ENCODE peak calls at places on chromosomes 16 and 17, in ten cellular contexts. One of them, this sample, is unnamed.

GRCh38 chr17:36608794-36609497 is 7.6 kb downstream of the MRM1 start:
- DNase-seq in ovary: peak
- DNase-seq in epithelial cell of proximal tubule: no peak
- DNase-seq in epithelial cell of esophagus: peak
- DNase-seq in K562: peak
- DNase-seq in WTC11: peak
- DNase-seq in DND-41: no peak
- DNase-seq in body of pancreas: peak
- DNase-seq in fibroblast of lung: peak
- DNase-seq in BJ: no peak
- DNase-seq in this sample: peak

GRCh38 chr17:41617698-41618097 is 5.1 kb upstream of the KRT16 start:
- DNase-seq in epithelial cell of esophagus: peak
- DNase-seq in body of pancreas: no peak
- DNase-seq in ovary: no peak
- DNase-seq in BJ: no peak
- DNase-seq in DND-41: no peak
- DNase-seq in epithelial cell of proximal tubule: no peak
- DNase-seq in K562: no peak
- DNase-seq in fibroblast of lung: no peak
- DNase-seq in WTC11: no peak
- DNase-seq in this sample: no peak

GRCh38 chr17:49439305-49439672 is 24.6 kb upstream of the PHB1 start:
- DNase-seq in ovary: no peak
- DNase-seq in WTC11: no peak
- DNase-seq in body of pancreas: no peak
- DNase-seq in epithelial cell of proximal tubule: no peak
- DNase-seq in epithelial cell of esophagus: no peak
- DNase-seq in DND-41: no peak
- DNase-seq in fibroblast of lung: no peak
- DNase-seq in BJ: no peak
- DNase-seq in K562: no peak
- DNase-seq in this sample: no peak

GRCh38 chr17:55731586-55732250 is 9.1 kb upstream of the TMEM100 start:
- DNase-seq in BJ: no peak
- DNase-seq in body of pancreas: peak
- DNase-seq in WTC11: no peak
- DNase-seq in ovary: peak
- DNase-seq in K562: peak
- DNase-seq in epithelial cell of proximal tubule: no peak
- DNase-seq in DND-41: no peak
- DNase-seq in fibroblast of lung: no peak
- DNase-seq in epithelial cell of esophagus: no peak
- DNase-seq in this sample: peak

GRCh38 chr17:38704645-38705522 is at the start of gene MLLT6:
- DNase-seq in ovary: peak
- DNase-seq in BJ: no peak
- DNase-seq in K562: peak
- DNase-seq in epithelial cell of proximal tubule: no peak
- DNase-seq in fibroblast of lung: peak
- DNase-seq in DND-41: peak
- DNase-seq in WTC11: peak
- DNase-seq in epithelial cell of esophagus: peak
- DNase-seq in body of pancreas: peak
- DNase-seq in this sample: peak

GRCh38 chr17:2120550-2121335 is 65.8 kb downstream of the HIC1 start:
- DNase-seq in BJ: peak
- DNase-seq in epithelial cell of proximal tubule: no peak
- DNase-seq in epithelial cell of esophagus: peak
- DNase-seq in K562: no peak
- DNase-seq in fibroblast of lung: peak
- DNase-seq in WTC11: no peak
- DNase-seq in body of pancreas: no peak
- DNase-seq in ovary: no peak
- DNase-seq in DND-41: no peak
- DNase-seq in this sample: peak

GRCh38 chr17:40480501-40481003 is 20.9 kb downstream of the TNS4 start:
- DNase-seq in epithelial cell of proximal tubule: no peak
- DNase-seq in K562: no peak
- DNase-seq in ovary: no peak
- DNase-seq in fibroblast of lung: no peak
- DNase-seq in body of pancreas: no peak
- DNase-seq in BJ: peak
- DNase-seq in WTC11: no peak
- DNase-seq in DND-41: peak
- DNase-seq in epithelial cell of esophagus: peak
- DNase-seq in this sample: peak

GRCh38 chr17:76124582-76125390 is 16.3 kb downstream of the FOXJ1 start:
- DNase-seq in fibroblast of lung: no peak
- DNase-seq in DND-41: no peak
- DNase-seq in ovary: no peak
- DNase-seq in body of pancreas: no peak
- DNase-seq in epithelial cell of esophagus: no peak
- DNase-seq in WTC11: peak
- DNase-seq in K562: peak
- DNase-seq in BJ: no peak
- DNase-seq in epithelial cell of proximal tubule: no peak
- DNase-seq in this sample: no peak

GRCh38 chr17:6712058-6712853 is 913 bp downstream of the SLC13A5 start:
- DNase-seq in epithelial cell of esophagus: peak
- DNase-seq in K562: no peak
- DNase-seq in BJ: no peak
- DNase-seq in ovary: peak
- DNase-seq in body of pancreas: no peak
- DNase-seq in DND-41: no peak
- DNase-seq in epithelial cell of proximal tubule: no peak
- DNase-seq in fibroblast of lung: peak
- DNase-seq in WTC11: peak
- DNase-seq in this sample: peak

GRCh38 chr17:78132086-78132676 is 1.6 kb downstream of the TMC8 start:
- DNase-seq in epithelial cell of proximal tubule: no peak
- DNase-seq in DND-41: peak
- DNase-seq in fibroblast of lung: no peak
- DNase-seq in BJ: no peak
- DNase-seq in WTC11: peak
- DNase-seq in ovary: no peak
- DNase-seq in body of pancreas: peak
- DNase-seq in epithelial cell of esophagus: peak
- DNase-seq in K562: peak
- DNase-seq in this sample: no peak

GRCh38 chr16:3909791-3910583 is 29.5 kb upstream of the CREBBP start:
- DNase-seq in body of pancreas: no peak
- DNase-seq in ovary: peak
- DNase-seq in WTC11: no peak
- DNase-seq in K562: no peak
- DNase-seq in epithelial cell of esophagus: no peak
- DNase-seq in DND-41: no peak
- DNase-seq in fibroblast of lung: no peak
- DNase-seq in epithelial cell of proximal tubule: no peak
- DNase-seq in BJ: no peak
- DNase-seq in this sample: no peak
- TF ChIP-seq CTCF in body of pancreas: no peak
- TF ChIP-seq CTCF in ovary: no peak
- TF ChIP-seq CTCF in WTC11: no peak
- TF ChIP-seq CTCF in K562: no peak
- TF ChIP-seq CTCF in epithelial cell of esophagus: no peak
- TF ChIP-seq CTCF in DND-41: no peak
- TF ChIP-seq CTCF in fibroblast of lung: no peak
- TF ChIP-seq CTCF in epithelial cell of proximal tubule: no peak
- TF ChIP-seq CTCF in BJ: no peak
- TF ChIP-seq CTCF in this sample: no peak

DNA sequence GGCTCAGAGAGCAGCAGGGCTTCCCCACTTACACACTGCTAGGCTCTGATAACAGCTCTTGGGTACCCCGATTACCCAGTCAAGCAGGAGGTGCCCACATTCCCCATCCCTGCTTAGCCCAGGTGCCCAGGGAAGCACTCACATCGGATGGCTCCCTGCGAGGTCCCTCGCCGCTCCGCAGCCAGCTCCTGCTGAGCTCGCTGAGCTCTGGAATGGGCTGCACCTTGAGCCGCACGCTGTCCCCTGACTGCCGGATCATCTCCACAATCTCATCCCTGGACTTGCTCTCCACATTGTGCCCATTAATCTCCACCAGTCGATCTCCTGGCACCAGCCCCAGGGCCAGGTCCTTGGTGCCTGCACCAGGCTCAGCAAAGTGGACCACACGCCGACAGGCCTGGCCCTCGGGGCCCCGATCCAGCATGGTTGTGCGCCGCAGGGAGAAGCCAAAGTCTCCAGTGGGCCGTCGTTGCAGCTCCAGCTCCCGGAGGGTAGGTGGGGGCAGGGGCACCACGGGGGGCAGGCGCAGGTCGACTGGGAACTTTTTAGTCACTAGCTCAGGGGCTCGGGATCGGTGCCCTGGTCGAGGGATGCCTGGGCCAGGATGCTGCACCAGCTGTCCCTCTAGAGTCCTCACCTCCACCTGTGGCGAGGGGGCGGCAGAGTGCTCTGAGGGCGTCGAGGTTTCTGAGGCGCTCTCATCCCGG is 14.2 kb downstream of the MYO18A start:
- DNase-seq in epithelial cell of proximal tubule: no peak
- DNase-seq in body of pancreas: no peak
- DNase-seq in epithelial cell of esophagus: no peak
- DNase-seq in fibroblast of lung: no peak
- DNase-seq in BJ: no peak
- DNase-seq in DND-41: no peak
- DNase-seq in K562: no peak
- DNase-seq in ovary: no peak
- DNase-seq in WTC11: no peak
- DNase-seq in this sample: no peak
- TF ChIP-seq CTCF in epithelial cell of proximal tubule: no peak
- TF ChIP-seq CTCF in body of pancreas: no peak
- TF ChIP-seq CTCF in epithelial cell of esophagus: no peak
- TF ChIP-seq CTCF in fibroblast of lung: no peak
- TF ChIP-seq CTCF in BJ: no peak
- TF ChIP-seq CTCF in DND-41: no peak
- TF ChIP-seq CTCF in K562: no peak
- TF ChIP-seq CTCF in ovary: no peak
- TF ChIP-seq CTCF in WTC11: no peak
- TF ChIP-seq CTCF in this sample: no peak

GRCh38 chr16:82063456-82064082 is 28.5 kb downstream of the HSD17B2 start:
- DNase-seq in fibroblast of lung: no peak
- DNase-seq in epithelial cell of proximal tubule: no peak
- DNase-seq in K562: no peak
- DNase-seq in epithelial cell of esophagus: peak
- DNase-seq in body of pancreas: no peak
- DNase-seq in WTC11: no peak
- DNase-seq in ovary: no peak
- DNase-seq in DND-41: no peak
- DNase-seq in BJ: no peak
- DNase-seq in this sample: no peak
- TF ChIP-seq CTCF in fibroblast of lung: no peak
- TF ChIP-seq CTCF in epithelial cell of proximal tubule: no peak
- TF ChIP-seq CTCF in K562: no peak
- TF ChIP-seq CTCF in epithelial cell of esophagus: no peak
- TF ChIP-seq CTCF in body of pancreas: no peak
- TF ChIP-seq CTCF in WTC11: no peak
- TF ChIP-seq CTCF in ovary: no peak
- TF ChIP-seq CTCF in DND-41: no peak
- TF ChIP-seq CTCF in BJ: no peak
- TF ChIP-seq CTCF in this sample: no peak

GRCh38 chr16:10729649-10730048 is 14.0 kb upstream of the NUBP1 start:
- DNase-seq in epithelial cell of proximal tubule: no peak
- DNase-seq in ovary: no peak
- DNase-seq in WTC11: no peak
- DNase-seq in epithelial cell of esophagus: peak
- DNase-seq in body of pancreas: no peak
- DNase-seq in K562: no peak
- DNase-seq in fibroblast of lung: peak
- DNase-seq in DND-41: no peak
- DNase-seq in BJ: no peak
- DNase-seq in this sample: peak
- TF ChIP-seq CTCF in epithelial cell of proximal tubule: peak
- TF ChIP-seq CTCF in ovary: no peak
- TF ChIP-seq CTCF in WTC11: no peak
- TF ChIP-seq CTCF in epithelial cell of esophagus: no peak
- TF ChIP-seq CTCF in body of pancreas: no peak
- TF ChIP-seq CTCF in K562: peak
- TF ChIP-seq CTCF in fibroblast of lung: no peak
- TF ChIP-seq CTCF in DND-41: no peak
- TF ChIP-seq CTCF in BJ: no peak
- TF ChIP-seq CTCF in this sample: no peak

DNA sequence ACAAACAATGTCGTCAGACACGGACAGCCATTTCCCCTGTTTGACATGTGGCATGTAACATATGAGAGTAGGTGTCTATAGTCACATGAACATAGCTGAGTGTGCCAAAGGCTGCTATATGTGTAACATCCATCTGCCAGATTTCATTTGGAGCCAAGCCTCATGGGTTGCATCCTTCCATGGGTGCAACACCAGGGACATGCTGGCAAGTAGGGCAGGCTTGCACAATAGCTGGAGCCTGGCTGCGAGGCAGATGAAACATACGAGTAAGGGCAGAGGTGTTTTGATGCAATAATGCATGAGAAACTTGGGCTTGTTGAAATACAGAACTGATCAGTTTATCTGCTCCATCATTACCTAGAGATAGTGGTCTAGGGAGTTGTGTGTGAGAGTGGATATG is 9.0 kb upstream of the ZNF689 start:
- DNase-seq in ovary: no peak
- DNase-seq in WTC11: no peak
- DNase-seq in BJ: no peak
- DNase-seq in K562: no peak
- DNase-seq in body of pancreas: no peak
- DNase-seq in epithelial cell of proximal tubule: no peak
- DNase-seq in epithelial cell of esophagus: peak
- DNase-seq in fibroblast of lung: no peak
- DNase-seq in DND-41: no peak
- DNase-seq in this sample: peak
- TF ChIP-seq CTCF in ovary: no peak
- TF ChIP-seq CTCF in WTC11: no peak
- TF ChIP-seq CTCF in BJ: no peak
- TF ChIP-seq CTCF in K562: no peak
- TF ChIP-seq CTCF in body of pancreas: no peak
- TF ChIP-seq CTCF in epithelial cell of proximal tubule: no peak
- TF ChIP-seq CTCF in epithelial cell of esophagus: no peak
- TF ChIP-seq CTCF in fibroblast of lung: no peak
- TF ChIP-seq CTCF in DND-41: no peak
- TF ChIP-seq CTCF in this sample: no peak

GRCh38 chr17:66135896-66136295 is 56.0 kb downstream of the CEP112 start:
- DNase-seq in epithelial cell of esophagus: no peak
- DNase-seq in DND-41: no peak
- DNase-seq in BJ: no peak
- DNase-seq in ovary: no peak
- DNase-seq in epithelial cell of proximal tubule: no peak
- DNase-seq in WTC11: no peak
- DNase-seq in fibroblast of lung: no peak
- DNase-seq in body of pancreas: no peak
- DNase-seq in K562: no peak
- DNase-seq in this sample: no peak
- TF ChIP-seq CTCF in epithelial cell of esophagus: no peak
- TF ChIP-seq CTCF in DND-41: no peak
- TF ChIP-seq CTCF in BJ: no peak
- TF ChIP-seq CTCF in ovary: no peak
- TF ChIP-seq CTCF in epithelial cell of proximal tubule: no peak
- TF ChIP-seq CTCF in WTC11: no peak
- TF ChIP-seq CTCF in fibroblast of lung: no peak
- TF ChIP-seq CTCF in body of pancreas: no peak
- TF ChIP-seq CTCF in K562: no peak
- TF ChIP-seq CTCF in this sample: no peak

This sample was measured in fibroblast of the aortic adventitia.